ENCODE peak calls at places on chromosomes 16 and 17, in ten cellular contexts. A, M, D, P, L, G, N, K, Y and Z are unnamed samples.

GRCh38 chr16:15777533-15778203 is 79.2 kb downstream of the MYH11 start:
- DNase-seq in N (peak; percentile 79), G (peak; percentile 25), A (no peak), D (peak; percentile 58), Y (no peak), L (no peak), K (no peak), P (peak; percentile 13), M (no peak), Z (no peak)

GRCh38 chr16:74903882-74904678 is 80.8 kb downstream of the WDR59 start:
- DNase-seq in K (no peak), N (no peak), Y (no peak), A (no peak), D (no peak), L (no peak), P (no peak), M (no peak), G (no peak), Z (no peak)

GRCh38 chr16:24539295-24539849 is at the start of gene RBBP6:
- DNase-seq in D (peak; percentile 97), K (peak; percentile 96), P (peak; percentile 98), Y (peak; percentile 96), G (peak; percentile 67), L (peak; percentile 94), M (peak; percentile 95), N (peak; percentile 99), A (peak; percentile 92), Z (peak; percentile 95)

GRCh38 chr16:51326131-51326856 is 175.2 kb upstream of the SALL1 start:
- DNase-seq in A (no peak), D (no peak), Y (no peak), G (no peak), N (no peak), K (no peak), M (no peak), P (no peak), L (peak; percentile 36), Z (no peak)

GRCh38 chr17:68381076-68381900 is 76.0 kb downstream of the WIPI1 start:
- DNase-seq in L (peak; percentile 75), D (no peak), Y (peak; percentile 41), N (peak; percentile 84), M (peak; percentile 32), A (no peak), P (no peak), K (no peak), G (no peak), Z (no peak)

GRCh38 chr17:7084058-7084457 is 4.0 kb upstream of the CLEC10A start:
- DNase-seq in D (no peak), N (no peak), P (no peak), K (no peak), G (no peak), A (no peak), Y (no peak), L (no peak), M (no peak), Z (no peak)

GRCh38 chr17:35052240-35052608 is 11.3 kb downstream of the RFFL start:
- DNase-seq in P (no peak), D (no peak), K (no peak), N (no peak), L (no peak), A (no peak), M (no peak), Y (no peak), G (no peak), Z (no peak)

GRCh38 chr17:42670199-42670924 is 6.4 kb downstream of the PLEKHH3 start:
- DNase-seq in N (no peak), Y (no peak), D (peak; percentile 37), G (peak; percentile 78), K (no peak), P (peak; percentile 88), M (no peak), A (no peak), L (peak; percentile 20), Z (peak; percentile 41)

GRCh38 chr17:54932711-54933110 is 32.1 kb downstream of the TOM1L1 start:
- DNase-seq in P (no peak), A (no peak), G (no peak), Y (no peak), D (no peak), L (no peak), K (no peak), M (no peak), N (no peak), Z (no peak)

GRCh38 chr17:42363767-42364585 is 24.3 kb downstream of the STAT3 start:
- DNase-seq in M (no peak), N (no peak), Y (no peak), G (no peak), K (no peak), A (no peak), L (no peak), D (no peak), P (no peak), Z (no peak)

GRCh38 chr17:28008526-28008925 is 34.0 kb upstream of the NLK start:
- DNase-seq in Y (peak; percentile 46), G (no peak), M (peak; percentile 38), N (peak; percentile 46), A (peak; percentile 18), L (no peak), P (no peak), D (peak; percentile 51), K (peak; percentile 69), Z (no peak)

GRCh38 chr16:59527206-59527997 is 793.3 kb upstream of the GOT2 start:
- DNase-seq in L (no peak), M (no peak), K (no peak), D (no peak), P (no peak), Y (no peak), A (no peak), G (no peak), N (peak; percentile 76), Z (no peak)

GRCh38 chr17:3666516-3666915 is 1.9 kb downstream of the TAX1BP3 start:
- DNase-seq in D (no peak), N (no peak), M (no peak), Y (no peak), A (no peak), K (no peak), P (no peak), G (no peak), L (no peak), Z (no peak)

GRCh38 chr17:3668279-3669084 is at the start of the genes EMC6 and TAX1BP3:
- DNase-seq in Y (peak; percentile 100), A (peak; percentile 97), D (peak; percentile 99), L (peak; percentile 99), M (peak; percentile 99), G (peak; percentile 100), N (peak; percentile 99), K (peak; percentile 99), P (peak; percentile 100), Z (peak; percentile 99)

GRCh38 chr17:3669085-3669347 is 404 bp downstream of the EMC6 start:
- DNase-seq in A (no peak), P (no peak), G (no peak), Y (no peak), N (no peak), D (no peak), K (no peak), L (no peak), M (no peak), Z (no peak)

GRCh38 chr17:3665834-3666233 is 2.5 kb downstream of the TAX1BP3 start:
- DNase-seq in N (no peak), A (no peak), M (no peak), K (no peak), P (no peak), D (peak; percentile 70), L (peak; percentile 50), Y (no peak), G (no peak), Z (no peak)

GRCh38 chr17:3667366-3668278 is 756 bp downstream of the TAX1BP3 start:
- DNase-seq in M (peak; percentile 90), K (peak; percentile 87), G (no peak), A (peak; percentile 74), P (peak; percentile 92), N (peak; percentile 90), Y (peak; percentile 91), D (peak; percentile 86), L (peak; percentile 94), Z (peak; percentile 93)
- TF ChIP-seq POLR2A in M (peak; percentile 78), K (no peak), G (no peak), A (no peak), P (no peak), N (peak; percentile 22), Y (peak; percentile 19), D (no peak), L (no peak), Z (peak; percentile 9)

DNA sequence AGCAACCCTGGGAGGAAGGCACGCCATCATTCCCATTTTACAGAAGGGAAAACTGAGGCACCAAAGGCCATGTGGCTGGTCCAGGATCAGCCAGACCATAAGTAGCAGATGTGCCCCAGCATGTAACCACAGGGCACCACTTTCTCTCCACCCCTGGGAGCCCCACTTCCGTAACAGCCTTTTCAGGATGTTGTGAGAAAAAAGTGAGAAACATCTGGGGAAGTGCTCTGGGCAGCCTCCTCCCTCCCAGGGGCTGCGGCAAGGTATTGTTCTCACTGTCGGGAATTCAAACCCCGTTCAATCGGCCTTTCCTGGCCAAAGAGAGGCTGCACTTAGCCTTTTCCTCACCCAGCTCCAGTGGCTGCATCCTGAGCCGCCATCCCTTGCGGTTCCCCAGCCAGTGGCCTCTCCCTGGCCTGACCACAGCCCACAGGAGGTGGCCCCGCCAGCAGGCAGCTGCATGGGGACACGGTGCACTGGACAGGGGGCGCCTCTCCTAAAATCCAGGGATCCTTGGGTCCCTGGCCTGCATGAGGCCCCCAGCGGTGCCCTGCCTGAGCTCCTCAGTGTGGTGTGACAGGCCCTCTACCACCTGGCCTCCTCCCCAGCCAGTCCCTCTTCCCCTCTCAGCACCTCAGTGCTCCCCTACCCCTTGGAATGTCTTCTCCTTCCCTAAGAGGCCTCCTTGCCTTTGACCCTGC is 5.7 kb upstream of the CDH5 start:
- DNase-seq in K (no peak), N (no peak), L (no peak), A (no peak), G (no peak), D (no peak), Y (no peak), M (no peak), P (no peak), Z (no peak)
- TF ChIP-seq POLR2A in K (no peak), N (no peak), L (no peak), A (no peak), G (no peak), D (no peak), Y (no peak), M (no peak), P (no peak), Z (no peak)

GRCh38 chr16:85245307-85246172 is 133.3 kb upstream of the CIBAR2 start:
- DNase-seq in D (peak; percentile 65), N (peak; percentile 69), P (no peak), M (peak; percentile 53), K (peak; percentile 60), L (peak; percentile 70), G (no peak), Y (peak; percentile 44), A (no peak), Z (peak; percentile 80)
- TF ChIP-seq POLR2A in D (no peak), N (no peak), P (no peak), M (no peak), K (no peak), L (no peak), G (no peak), Y (no peak), A (no peak), Z (no peak)

GRCh38 chr16:56608043-56608875 is at the start of gene MT2A:
- DNase-seq in K (peak; percentile 95), N (peak; percentile 97), G (peak; percentile 93), M (peak; percentile 96), L (peak; percentile 93), A (peak; percentile 94), Y (peak; percentile 97), P (peak; percentile 99), D (peak; percentile 96), Z (peak; percentile 90)
- TF ChIP-seq POLR2A in K (peak; percentile 93), N (peak; percentile 66), G (no peak), M (peak; percentile 99), L (peak; percentile 78), A (peak; percentile 36), Y (no peak), P (no peak), D (no peak), Z (peak; percentile 90)